ENCODE peak calls at places on chromosomes 5 and 9, in seven cellular contexts. One of them, this sample, is unnamed.

GRCh38 chr5:171496431-171496830 is 77.0 kb downstream of the FGF18 start:
- DNase-seq in SK-N-SH: no peak
- DNase-seq in H1: no peak
- DNase-seq in HCT116: no peak
- DNase-seq in K562: no peak
- DNase-seq in GM12878: no peak
- DNase-seq in HepG2: no peak
- DNase-seq in this sample: no peak

GRCh38 chr5:10030219-10030831 is 219.4 kb downstream of the ATPSCKMT start:
- DNase-seq in HepG2: peak
- DNase-seq in K562: no peak
- DNase-seq in HCT116: peak
- DNase-seq in GM12878: no peak
- DNase-seq in H1: peak
- DNase-seq in SK-N-SH: no peak
- DNase-seq in this sample: peak

GRCh38 chr5:33470544-33470943 is 29.8 kb downstream of the TARS1 start:
- DNase-seq in SK-N-SH: peak
- DNase-seq in H1: no peak
- DNase-seq in GM12878: no peak
- DNase-seq in HCT116: peak
- DNase-seq in K562: no peak
- DNase-seq in HepG2: peak
- DNase-seq in this sample: no peak

GRCh38 chr5:32443541-32444190 is 874 bp downstream of the ZFR start:
- DNase-seq in H1: peak
- DNase-seq in HepG2: no peak
- DNase-seq in K562: peak
- DNase-seq in GM12878: no peak
- DNase-seq in HCT116: no peak
- DNase-seq in SK-N-SH: peak
- DNase-seq in this sample: no peak

GRCh38 chr5:50415912-50416311 is 25.2 kb downstream of the EMB start:
- DNase-seq in K562: no peak
- DNase-seq in HepG2: no peak
- DNase-seq in GM12878: peak
- DNase-seq in SK-N-SH: no peak
- DNase-seq in H1: no peak
- DNase-seq in HCT116: no peak
- DNase-seq in this sample: no peak

GRCh38 chr5:68647743-68648142 is 432.2 kb downstream of the PIK3R1 start:
- DNase-seq in K562: no peak
- DNase-seq in HCT116: no peak
- DNase-seq in HepG2: no peak
- DNase-seq in GM12878: no peak
- DNase-seq in SK-N-SH: no peak
- DNase-seq in H1: no peak
- DNase-seq in this sample: no peak

GRCh38 chr5:151597749-151598148 is 6.6 kb upstream of the FAT2 start:
- DNase-seq in HCT116: no peak
- DNase-seq in K562: no peak
- DNase-seq in H1: no peak
- DNase-seq in GM12878: no peak
- DNase-seq in SK-N-SH: no peak
- DNase-seq in HepG2: no peak
- DNase-seq in this sample: no peak

GRCh38 chr5:63261695-63262094 is 683.1 kb downstream of the LRRC70 start:
- DNase-seq in H1: no peak
- DNase-seq in K562: no peak
- DNase-seq in HepG2: no peak
- DNase-seq in HCT116: no peak
- DNase-seq in GM12878: no peak
- DNase-seq in SK-N-SH: no peak
- DNase-seq in this sample: no peak

GRCh38 chr9:19174127-19174921 is 47.0 kb upstream of the PLIN2 start:
- DNase-seq in GM12878: peak
- DNase-seq in HepG2: peak
- DNase-seq in SK-N-SH: peak
- DNase-seq in HCT116: peak
- DNase-seq in K562: no peak
- DNase-seq in H1: peak
- DNase-seq in this sample: peak

GRCh38 chr5:92544042-92544441 is 1037.0 kb downstream of the NR2F1-AS1 start:
- DNase-seq in GM12878: no peak
- DNase-seq in K562: no peak
- DNase-seq in HepG2: no peak
- DNase-seq in H1: no peak
- DNase-seq in SK-N-SH: no peak
- DNase-seq in HCT116: no peak
- DNase-seq in this sample: no peak

GRCh38 chr5:64947801-64948200 is 179.1 kb downstream of the CWC27 start:
- DNase-seq in GM12878: no peak
- DNase-seq in HepG2: no peak
- DNase-seq in SK-N-SH: no peak
- DNase-seq in H1: no peak
- DNase-seq in HCT116: no peak
- DNase-seq in K562: no peak
- DNase-seq in this sample: no peak

GRCh38 chr5:64944868-64945267 is 176.1 kb downstream of the CWC27 start:
- DNase-seq in H1: no peak
- DNase-seq in HepG2: no peak
- DNase-seq in HCT116: no peak
- DNase-seq in K562: no peak
- DNase-seq in SK-N-SH: no peak
- DNase-seq in GM12878: no peak
- DNase-seq in this sample: no peak

GRCh38 chr5:64947031-64947430 is 178.3 kb downstream of the CWC27 start:
- DNase-seq in GM12878: no peak
- DNase-seq in H1: no peak
- DNase-seq in SK-N-SH: peak
- DNase-seq in K562: no peak
- DNase-seq in HCT116: no peak
- DNase-seq in HepG2: peak
- DNase-seq in this sample: no peak

GRCh38 chr5:64952961-64953360 is 184.2 kb downstream of the CWC27 start:
- DNase-seq in HepG2: no peak
- DNase-seq in SK-N-SH: no peak
- DNase-seq in HCT116: no peak
- DNase-seq in GM12878: no peak
- DNase-seq in H1: no peak
- DNase-seq in K562: no peak
- DNase-seq in this sample: no peak

GRCh38 chr5:64949331-64949730 is 180.6 kb downstream of the CWC27 start:
- DNase-seq in K562: no peak
- DNase-seq in H1: no peak
- DNase-seq in SK-N-SH: no peak
- DNase-seq in HepG2: no peak
- DNase-seq in HCT116: no peak
- DNase-seq in GM12878: no peak
- DNase-seq in this sample: no peak
- TF ChIP-seq YY1 in K562: no peak
- TF ChIP-seq YY1 in H1: no peak
- TF ChIP-seq YY1 in SK-N-SH: no peak
- TF ChIP-seq YY1 in HepG2: no peak
- TF ChIP-seq YY1 in HCT116: no peak
- TF ChIP-seq YY1 in GM12878: no peak
- TF ChIP-seq YY1 in this sample: no peak

GRCh38 chr9:93057703-93058356 is 671 bp upstream of the SUSD3 start:
- DNase-seq in HepG2: no peak
- DNase-seq in SK-N-SH: no peak
- DNase-seq in H1: no peak
- DNase-seq in K562: no peak
- DNase-seq in GM12878: no peak
- DNase-seq in HCT116: no peak
- DNase-seq in this sample: no peak
- H3K4me3 ChIP-seq in HepG2: peak
- H3K4me3 ChIP-seq in SK-N-SH: no peak
- H3K4me3 ChIP-seq in H1: peak
- H3K4me3 ChIP-seq in K562: no peak
- H3K4me3 ChIP-seq in GM12878: no peak
- H3K4me3 ChIP-seq in HCT116: no peak
- H3K4me3 ChIP-seq in this sample: no peak

DNA sequence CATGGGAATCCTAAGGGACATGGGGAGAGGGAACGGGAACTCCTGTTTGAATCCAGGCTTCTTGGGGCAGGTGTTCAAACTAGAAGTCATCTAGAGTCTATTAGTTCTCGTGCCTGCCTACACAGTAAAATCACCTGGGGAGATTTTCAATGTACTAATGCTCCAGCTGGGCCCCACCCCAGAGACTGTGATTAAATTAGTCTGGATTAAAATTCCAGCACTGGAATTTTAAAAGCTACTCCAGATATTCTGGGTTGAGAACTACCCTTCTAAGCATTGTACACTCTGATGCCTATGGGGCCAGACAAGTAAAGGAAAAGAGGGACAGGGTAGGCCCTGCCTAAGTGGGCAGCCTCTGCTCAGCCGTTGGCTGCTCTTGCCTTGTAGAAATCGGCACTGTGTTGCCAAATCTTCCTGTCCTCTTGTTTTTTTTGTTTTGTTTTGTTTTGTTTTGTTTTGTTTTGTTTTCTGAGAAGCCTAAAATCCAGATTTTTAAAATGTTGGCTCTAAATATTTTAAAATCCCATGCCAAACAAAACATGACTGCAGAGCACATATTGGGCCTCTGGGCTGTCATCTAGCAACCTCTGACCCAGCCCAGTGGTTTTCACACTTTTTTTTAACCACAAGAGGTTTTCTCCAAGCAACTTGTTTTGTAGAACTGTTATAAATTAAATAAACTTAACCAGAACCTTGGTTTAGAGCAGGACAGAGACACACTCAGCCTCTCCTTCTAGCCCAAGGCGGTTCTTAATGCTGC is 29.0 kb downstream of the ADRB2 start:
- DNase-seq in K562: no peak
- DNase-seq in H1: no peak
- DNase-seq in HCT116: no peak
- DNase-seq in HepG2: no peak
- DNase-seq in SK-N-SH: no peak
- DNase-seq in GM12878: no peak
- DNase-seq in this sample: no peak
- TF ChIP-seq YY1 in K562: no peak
- TF ChIP-seq YY1 in H1: no peak
- TF ChIP-seq YY1 in HCT116: no peak
- TF ChIP-seq YY1 in HepG2: no peak
- TF ChIP-seq YY1 in SK-N-SH: no peak
- TF ChIP-seq YY1 in GM12878: no peak
- TF ChIP-seq YY1 in this sample: no peak

GRCh38 chr5:157328277-157328912 is 62.5 kb downstream of the CYFIP2 start:
- DNase-seq in H1: peak
- DNase-seq in HCT116: peak
- DNase-seq in GM12878: no peak
- DNase-seq in K562: peak
- DNase-seq in SK-N-SH: peak
- DNase-seq in HepG2: peak
- DNase-seq in this sample: peak
- H3K4me3 ChIP-seq in H1: no peak
- H3K4me3 ChIP-seq in HCT116: peak
- H3K4me3 ChIP-seq in GM12878: no peak
- H3K4me3 ChIP-seq in K562: no peak
- H3K4me3 ChIP-seq in SK-N-SH: peak
- H3K4me3 ChIP-seq in HepG2: no peak
- H3K4me3 ChIP-seq in this sample: no peak

DNA sequence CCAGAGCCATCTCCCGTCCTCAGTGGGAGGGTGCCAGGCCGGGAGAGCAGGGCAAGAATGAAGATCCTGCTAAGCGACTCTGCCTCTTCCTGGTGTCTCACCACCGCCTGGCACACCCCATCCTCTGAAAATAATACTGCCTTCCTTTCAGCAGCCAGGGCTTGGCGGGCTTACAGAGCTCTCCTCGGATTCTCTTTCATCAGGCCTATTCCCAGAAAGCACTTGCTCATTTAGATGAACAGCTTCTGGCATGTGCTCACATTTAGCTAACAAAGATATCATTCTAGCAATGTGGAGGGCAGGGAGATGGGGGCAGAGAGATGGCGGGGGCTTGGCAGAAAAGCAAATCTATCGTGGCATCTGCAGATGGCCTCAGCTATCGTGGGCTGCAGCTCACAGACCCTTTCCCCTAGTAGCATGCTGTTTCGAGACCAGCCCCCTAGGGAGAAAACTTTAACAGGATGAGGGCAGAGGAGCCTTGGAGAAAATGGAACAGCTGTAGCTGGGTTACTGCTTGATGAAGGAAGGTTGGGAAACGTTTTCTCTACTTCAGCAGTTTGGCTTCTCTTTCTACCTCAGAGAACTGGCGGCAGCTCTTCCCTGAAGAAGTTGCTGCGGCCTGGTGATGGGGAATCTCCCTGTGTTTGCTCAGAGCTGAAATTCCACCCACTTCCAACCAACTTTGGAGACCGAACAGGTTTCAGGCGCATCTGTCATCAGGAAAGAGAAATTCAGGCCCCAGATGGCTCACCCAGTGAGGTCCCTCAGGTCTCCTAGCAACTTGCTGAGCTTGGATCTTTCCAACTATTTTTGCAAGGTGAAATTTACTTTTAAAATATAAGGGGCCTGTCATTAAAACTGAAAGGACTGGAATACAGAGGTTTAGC is 102.1 kb downstream of the TMEM174 start:
- DNase-seq in K562: no peak
- DNase-seq in GM12878: no peak
- DNase-seq in H1: no peak
- DNase-seq in HepG2: no peak
- DNase-seq in SK-N-SH: no peak
- DNase-seq in HCT116: no peak
- DNase-seq in this sample: no peak
- TF ChIP-seq YY1 in K562: no peak
- TF ChIP-seq YY1 in GM12878: no peak
- TF ChIP-seq YY1 in H1: no peak
- TF ChIP-seq YY1 in HepG2: no peak
- TF ChIP-seq YY1 in SK-N-SH: no peak
- TF ChIP-seq YY1 in HCT116: no peak
- TF ChIP-seq YY1 in this sample: no peak

GRCh38 chr9:22117511-22118388 is 108.6 kb upstream of the CDKN2B start:
- DNase-seq in H1: peak
- DNase-seq in SK-N-SH: no peak
- DNase-seq in HepG2: peak
- DNase-seq in HCT116: no peak
- DNase-seq in K562: no peak
- DNase-seq in GM12878: no peak
- DNase-seq in this sample: no peak
- H3K4me3 ChIP-seq in H1: no peak
- H3K4me3 ChIP-seq in SK-N-SH: no peak
- H3K4me3 ChIP-seq in HepG2: no peak
- H3K4me3 ChIP-seq in HCT116: no peak
- H3K4me3 ChIP-seq in K562: no peak
- H3K4me3 ChIP-seq in GM12878: no peak
- H3K4me3 ChIP-seq in this sample: no peak

DNA sequence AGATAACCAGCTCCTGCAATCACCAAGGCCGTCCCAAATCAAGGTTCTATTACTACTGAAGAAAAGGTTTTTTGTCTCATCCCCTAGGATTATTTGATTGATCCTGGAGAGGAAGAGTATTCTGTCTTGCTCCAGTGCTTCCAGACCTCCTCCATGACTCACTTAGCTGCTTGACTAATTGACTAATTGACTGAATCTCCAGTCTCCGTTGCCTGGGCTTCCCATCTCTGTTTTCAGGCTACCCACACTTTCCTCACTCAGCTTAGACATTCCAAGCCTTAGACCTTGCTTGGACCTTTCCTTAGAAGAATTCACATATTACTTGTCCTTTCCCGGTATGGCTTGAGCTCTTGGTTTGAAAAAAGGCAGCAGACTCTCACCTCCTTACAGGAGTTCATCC is 60.6 kb downstream of the FRMD3 start:
- DNase-seq in HCT116: no peak
- DNase-seq in H1: no peak
- DNase-seq in K562: no peak
- DNase-seq in HepG2: no peak
- DNase-seq in SK-N-SH: no peak
- DNase-seq in GM12878: no peak
- DNase-seq in this sample: no peak
- TF ChIP-seq YY1 in HCT116: no peak
- TF ChIP-seq YY1 in H1: no peak
- TF ChIP-seq YY1 in K562: no peak
- TF ChIP-seq YY1 in HepG2: no peak
- TF ChIP-seq YY1 in SK-N-SH: no peak
- TF ChIP-seq YY1 in GM12878: no peak
- TF ChIP-seq YY1 in this sample: no peak